ENCODE peak calls at places on chromosome 2, in four cellular contexts. S is mesenchymal stem cell, V is neuronal stem cell, T is H1. E is an unnamed sample.

GRCh38 chr2:196144513-196145126 is 26.8 kb downstream of the STK17B start:
- DNase-seq in S (no peak), V (no peak), T (no peak), E (no peak)

GRCh38 chr2:197204855-197205254 is 105.7 kb downstream of the ANKRD44 start:
- DNase-seq in S (no peak), V (no peak), T (no peak), E (no peak)

GRCh38 chr2:19799881-19800780 is 101.7 kb downstream of the TTC32 start:
- DNase-seq in S (no peak), V (no peak), T (no peak), E (no peak)

GRCh38 chr2:152336854-152337510 is 2.0 kb downstream of the FMNL2 start:
- DNase-seq in S (peak; percentile 84), V (peak; percentile 11), T (no peak), E (peak; percentile 40)

GRCh38 chr2:135473567-135473966 is 57.5 kb downstream of the ZRANB3 start:
- DNase-seq in S (peak; percentile 41), V (no peak), T (no peak), E (no peak)

GRCh38 chr2:55056024-55056521 is 5.8 kb upstream of the RTN4 start:
- DNase-seq in S (peak; percentile 76), V (no peak), T (no peak), E (no peak)

GRCh38 chr2:152354069-152354755 is 19.2 kb downstream of the FMNL2 start:
- DNase-seq in S (no peak), V (no peak), T (no peak), E (no peak)

GRCh38 chr2:176702169-176702568 is 432.9 kb downstream of the MTX2 start:
- DNase-seq in S (no peak), V (no peak), T (no peak), E (no peak)

GRCh38 chr2:218882866-218883366 is 2.3 kb downstream of the WNT10A start:
- DNase-seq in S (no peak), V (no peak), T (no peak), E (no peak)

GRCh38 chr2:191679818-191680600 is 2.1 kb downstream of the NABP1 start:
- DNase-seq in S (peak; percentile 86), V (no peak), T (no peak), E (no peak)

GRCh38 chr2:68839260-68839833 is 31.9 kb downstream of the BMP10 start:
- DNase-seq in S (no peak), V (no peak), T (no peak), E (no peak)

DNA sequence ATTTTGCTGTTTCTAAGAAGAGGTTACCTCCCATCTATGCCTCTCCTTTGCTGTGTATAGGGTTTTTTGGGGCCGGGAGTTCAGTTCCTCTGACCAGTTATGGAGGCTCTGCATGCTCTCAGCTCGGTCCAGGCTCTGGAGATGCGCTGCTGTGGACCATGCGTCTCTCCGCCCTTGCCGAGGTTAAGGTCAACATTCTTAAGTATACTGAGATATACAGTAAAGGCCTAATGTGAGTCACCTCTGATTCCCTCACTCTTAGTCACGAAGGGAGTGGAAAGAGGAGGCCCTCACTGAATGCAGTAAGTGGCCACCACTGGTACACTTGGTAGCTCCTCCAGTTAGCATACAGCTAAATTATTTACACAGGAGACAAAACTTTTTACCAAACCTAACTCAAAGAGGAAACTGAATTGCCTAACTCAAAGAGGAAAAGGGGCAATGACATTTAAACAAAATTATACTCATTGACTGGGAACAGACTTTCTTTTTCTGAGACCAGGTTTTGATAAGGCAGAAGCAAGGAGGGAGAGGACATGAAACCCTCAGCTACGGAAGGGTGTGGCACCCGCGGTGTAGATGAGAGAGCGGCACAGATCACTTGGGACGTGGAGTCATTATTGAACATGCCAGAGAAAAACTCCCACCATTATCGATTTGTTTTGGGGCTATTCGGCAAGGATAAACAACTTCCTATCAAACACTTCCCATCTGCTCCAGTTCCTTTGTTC is 98.7 kb downstream of the COPS8 start:
- DNase-seq in S (peak; percentile 94), V (no peak), T (no peak), E (no peak)
- H2BK12ac ChIP-seq in S (peak overlapping the region; percentile 92), V (no peak overlapping the region), T (no peak overlapping the region), E (no peak overlapping the region)

DNA sequence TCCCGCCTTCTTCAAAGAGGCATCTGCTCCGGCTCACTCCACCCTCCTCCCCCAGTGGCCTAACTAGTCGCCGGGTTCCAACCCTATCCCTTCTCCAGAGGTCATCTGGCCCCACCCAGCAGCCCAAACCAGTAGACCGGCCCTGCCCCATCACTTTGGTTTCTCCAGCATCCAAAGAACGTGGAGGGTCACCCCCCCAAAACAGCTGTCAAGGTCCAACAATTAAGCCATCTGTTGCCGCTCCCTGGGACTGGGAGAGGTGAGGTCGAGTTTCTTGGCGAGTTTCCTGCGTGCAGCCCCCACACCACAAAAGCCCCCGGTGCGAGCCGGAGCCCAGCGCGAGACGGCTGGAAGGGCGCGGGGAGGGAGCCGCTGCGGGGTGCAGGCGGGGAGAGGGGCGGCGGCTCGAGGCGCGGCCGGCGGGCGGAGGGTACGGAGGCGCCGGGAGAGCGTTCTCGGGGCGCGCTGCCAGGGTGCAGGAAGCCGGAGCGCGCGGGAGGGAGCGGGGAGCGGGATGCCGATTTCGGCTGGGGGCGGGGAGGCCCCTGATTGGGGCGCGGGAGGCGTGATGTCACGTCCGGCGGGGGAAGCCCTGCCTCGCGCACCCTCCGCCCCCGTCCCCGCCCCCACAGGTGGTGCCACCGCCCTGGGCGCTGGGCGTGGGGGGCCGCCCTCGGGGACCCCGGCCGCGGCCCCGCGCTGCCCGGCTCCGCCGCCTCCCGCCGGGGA is 571 bp upstream of the GPC1 start:
- DNase-seq in S (peak; percentile 83), V (peak; percentile 84), T (no peak), E (peak; percentile 91)
- H2BK12ac ChIP-seq in S (peak overlapping the region; percentile 56), V (peak overlapping the region; percentile 49), T (no peak overlapping the region), E (no peak overlapping the region)

DNA sequence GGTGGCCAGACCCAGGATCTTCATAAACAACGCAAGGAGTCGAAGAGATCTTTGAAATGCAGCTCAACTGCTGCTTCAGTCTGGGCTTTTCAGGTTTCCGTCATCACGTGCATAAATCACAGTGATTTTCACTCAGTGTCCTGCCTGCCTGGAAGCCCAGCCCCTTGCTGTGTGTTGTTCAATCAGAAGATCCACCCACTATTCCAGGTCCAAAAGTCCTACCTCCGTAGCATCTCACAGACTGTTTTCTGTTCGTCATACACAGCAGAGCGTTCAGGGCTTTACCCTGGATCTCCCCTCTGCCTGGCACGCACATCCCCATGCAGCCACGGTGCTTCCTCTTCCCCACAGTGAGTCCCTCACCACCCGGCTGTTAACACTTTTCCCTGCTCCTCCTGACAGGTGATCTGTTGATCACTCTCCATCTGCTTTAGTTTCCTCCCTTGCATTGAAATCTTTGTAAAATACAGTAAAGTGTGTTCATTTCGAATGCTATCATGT is 216.3 kb downstream of the MYT1L start:
- DNase-seq in S (no peak), V (no peak), T (no peak), E (no peak)
- H2BK12ac ChIP-seq in S (no peak overlapping the region), V (no peak overlapping the region), T (no peak overlapping the region), E (no peak overlapping the region)

DNA sequence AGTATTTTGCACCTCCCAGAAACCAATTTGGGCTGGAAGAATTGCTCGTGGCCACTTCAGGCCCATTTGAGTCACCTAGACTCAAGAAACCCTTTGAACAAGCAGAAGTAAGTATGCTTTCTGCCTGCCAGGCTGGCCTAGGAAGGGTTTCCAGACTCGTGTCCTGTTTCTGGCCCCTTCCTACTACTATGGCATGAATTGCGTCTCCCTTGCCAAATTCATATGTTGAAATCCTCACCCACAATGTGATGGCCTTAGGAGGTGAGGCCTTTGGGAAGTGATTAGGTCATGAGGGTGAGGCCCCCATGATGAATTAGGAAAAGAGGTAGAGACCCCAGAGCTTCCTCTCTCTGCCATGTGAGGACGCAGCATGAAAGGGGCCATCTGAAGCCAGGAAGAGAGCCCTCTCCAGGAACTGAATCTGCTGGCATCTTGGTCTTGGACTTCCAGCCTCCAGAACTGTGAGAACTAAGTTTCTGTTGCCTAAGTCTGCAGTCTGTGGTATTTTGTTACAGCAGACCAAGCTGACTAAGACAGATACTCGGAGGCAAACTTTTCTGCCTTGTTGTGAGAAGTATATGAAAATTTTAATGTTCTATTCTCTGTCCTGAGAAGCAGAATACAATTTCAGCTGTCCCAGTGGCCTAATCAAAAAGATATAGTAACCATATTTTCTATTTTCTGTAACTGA is 13.1 kb downstream of the GPR45 start:
- DNase-seq in S (no peak), V (no peak), T (no peak), E (no peak)
- H2BK12ac ChIP-seq in S (no peak overlapping the region), V (no peak overlapping the region), T (no peak overlapping the region), E (no peak overlapping the region)

DNA sequence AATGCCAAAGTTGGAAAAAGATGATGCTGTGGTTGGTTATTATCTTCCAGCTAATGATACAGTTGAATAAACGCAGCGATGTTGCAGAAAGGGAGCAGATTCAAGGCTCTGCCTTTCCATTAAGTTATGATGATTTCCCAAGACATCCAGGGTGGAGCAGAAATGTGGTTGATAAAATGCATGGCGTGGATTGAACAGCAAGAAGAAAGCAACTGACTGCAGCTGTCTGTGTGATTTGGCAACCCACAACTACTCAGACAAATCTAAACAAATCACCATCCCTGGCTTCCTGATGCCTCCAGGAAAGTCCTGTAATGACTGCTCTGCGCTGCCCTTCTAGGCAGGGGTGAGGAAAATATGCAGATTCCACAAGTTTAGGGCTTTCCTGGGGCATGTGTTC is 166.3 kb downstream of the NRP2 start:
- DNase-seq in S (peak; percentile 83), V (no peak), T (no peak), E (no peak)
- H2BK12ac ChIP-seq in S (no peak overlapping the region), V (no peak overlapping the region), T (no peak overlapping the region), E (no peak overlapping the region)